ENCODE peak calls at places on chromosomes 16 and 17, in five cellular contexts. W is prostate gland, U is HL-60, Q is cardiac fibroblast, S is cardiac muscle cell. K is an unnamed sample.

GRCh38 chr17:6100146-6100545 is 30.0 kb downstream of the WSCD1 start:
- DNase-seq in W (no peak), U (no peak), Q (no peak), S (no peak), K (no peak)

GRCh38 chr17:81735181-81736102 is 23.4 kb downstream of the SLC25A10 start:
- DNase-seq in W (peak; percentile 49), U (peak; percentile 100), Q (peak; percentile 33), S (peak; percentile 17), K (no peak)

GRCh38 chr17:77107506-77108433 is 33.0 kb upstream of the SEC14L1 start:
- DNase-seq in W (no peak), U (no peak), Q (peak; percentile 36), S (peak; percentile 65), K (no peak)

GRCh38 chr17:36034127-36034526 is 16.4 kb upstream of the CCL23 start:
- DNase-seq in W (no peak), U (peak; percentile 79), Q (no peak), S (no peak), K (no peak)

GRCh38 chr17:50056961-50057330 is 1.0 kb downstream of the ITGA3 start:
- DNase-seq in W (no peak), U (no peak), Q (peak; percentile 53), S (no peak), K (no peak)

GRCh38 chr17:386145-386876 is 33.7 kb upstream of the RPH3AL start:
- DNase-seq in W (peak; percentile 53), U (no peak), Q (peak; percentile 41), S (peak; percentile 48), K (no peak)

GRCh38 chr17:70872194-70872593 is 702.9 kb downstream of the KCNJ2 start:
- DNase-seq in W (no peak), U (no peak), Q (no peak), S (no peak), K (no peak)

GRCh38 chr16:46975165-46975564 is 1.7 kb upstream of the DNAJA2 start:
- DNase-seq in W (no peak), U (no peak), Q (no peak), S (no peak), K (no peak)

GRCh38 chr17:77717941-77718668 is 240.4 kb upstream of the TNRC6C start:
- DNase-seq in W (no peak), U (no peak), Q (no peak), S (no peak), K (no peak)

GRCh38 chr16:27646811-27647210 is 96.9 kb downstream of the KATNIP start:
- DNase-seq in W (no peak), U (peak; percentile 54), Q (peak; percentile 9), S (peak; percentile 9), K (no peak)

GRCh38 chr17:72445055-72445991 is 324.5 kb downstream of the SOX9 start:
- DNase-seq in W (no peak), U (no peak), Q (no peak), S (no peak), K (no peak)

GRCh38 chr17:76008630-76009425 is 8.2 kb downstream of the CDK3 start:
- DNase-seq in W (no peak), U (no peak), Q (no peak), S (no peak), K (no peak)

GRCh38 chr17:43573579-43574321 is 27.6 kb upstream of the ETV4 start:
- DNase-seq in W (no peak), U (no peak), Q (no peak), S (no peak), K (no peak)

GRCh38 chr17:28898261-28898955 is 875 bp upstream of the FLOT2 start:
- DNase-seq in W (no peak), U (no peak), Q (no peak), S (no peak), K (no peak)

GRCh38 chr16:8569650-8570338 is 20.5 kb downstream of the TMEM114 start:
- DNase-seq in W (no peak), U (no peak), Q (no peak), S (no peak), K (no peak)

GRCh38 chr17:8072339-8072726 is 15.2 kb downstream of the ALOX12B start:
- DNase-seq in W (no peak), U (no peak), Q (no peak), S (no peak), K (no peak)

GRCh38 chr16:19822534-19822933 is 62.1 kb downstream of the GPRC5B start:
- DNase-seq in W (no peak), U (no peak), Q (peak; percentile 79), S (peak; percentile 92), K (peak; percentile 43)

GRCh38 chr16:78648517-78648916 is 549.1 kb downstream of the WWOX start:
- DNase-seq in W (no peak), U (no peak), Q (peak; percentile 48), S (peak; percentile 28), K (no peak)

GRCh38 chr16:1150511-1150982 is 2.4 kb upstream of the CACNA1H start:
- DNase-seq in W (no peak), U (peak; percentile 7), Q (no peak), S (no peak), K (no peak)

GRCh38 chr16:65125322-65125721 is 3.5 kb upstream of the CDH11 start:
- DNase-seq in W (no peak), U (no peak), Q (no peak), S (no peak), K (no peak)

GRCh38 chr17:28901866-28902818 is 737 bp downstream of the DHRS13 start:
- DNase-seq in W (peak; percentile 55), U (peak; percentile 54), Q (peak; percentile 31), S (peak; percentile 32), K (no peak)

GRCh38 chr16:74625500-74626350 is 18.8 kb upstream of the GLG1 start:
- DNase-seq in W (no peak), U (no peak), Q (no peak), S (no peak), K (no peak)

GRCh38 chr17:62955841-62956352 is 10.1 kb upstream of the TANC2 start:
- DNase-seq in W (no peak), U (no peak), Q (no peak), S (no peak), K (no peak)
- H3K4me3 ChIP-seq in W (no peak overlapping the region), U (no peak overlapping the region), Q (no peak overlapping the region), S (no peak overlapping the region), K (no peak overlapping the region)

GRCh38 chr16:58814348-58814801 is 80.3 kb upstream of the GOT2 start:
- DNase-seq in W (peak; percentile 35), U (peak; percentile 10), Q (peak; percentile 64), S (peak; percentile 54), K (peak; percentile 2)
- H3K4me3 ChIP-seq in W (no peak overlapping the region), U (peak overlapping the region; percentile 18), Q (no peak overlapping the region), S (peak overlapping the region; percentile 33), K (no peak overlapping the region)

GRCh38 chr16:11691235-11691634 is 23.0 kb downstream of the SNN start:
- DNase-seq in W (no peak), U (no peak), Q (no peak), S (no peak), K (no peak)

GRCh38 chr16:11691771-11692170 is 23.5 kb downstream of the SNN start:
- DNase-seq in W (no peak), U (no peak), Q (no peak), S (no peak), K (no peak)

GRCh38 chr16:11689031-11689840 is 21.0 kb downstream of the SNN start:
- DNase-seq in W (no peak), U (no peak), Q (no peak), S (no peak), K (no peak)

GRCh38 chr16:11692171-11692570 is 23.9 kb downstream of the SNN start:
- DNase-seq in W (no peak), U (no peak), Q (no peak), S (no peak), K (no peak)

GRCh38 chr16:11692651-11693050 is 24.4 kb downstream of the SNN start:
- DNase-seq in W (no peak), U (no peak), Q (no peak), S (no peak), K (no peak)
- H3K4me3 ChIP-seq in W (no peak overlapping the region), U (no peak overlapping the region), Q (no peak overlapping the region), S (no peak overlapping the region), K (no peak overlapping the region)

GRCh38 chr16:3625331-3625730 is 13.9 kb upstream of the SLX4 start:
- DNase-seq in W (no peak), U (no peak), Q (no peak), S (no peak), K (no peak)
- H3K4me3 ChIP-seq in W (no peak overlapping the region), U (no peak overlapping the region), Q (no peak overlapping the region), S (no peak overlapping the region), K (no peak overlapping the region)

DNA sequence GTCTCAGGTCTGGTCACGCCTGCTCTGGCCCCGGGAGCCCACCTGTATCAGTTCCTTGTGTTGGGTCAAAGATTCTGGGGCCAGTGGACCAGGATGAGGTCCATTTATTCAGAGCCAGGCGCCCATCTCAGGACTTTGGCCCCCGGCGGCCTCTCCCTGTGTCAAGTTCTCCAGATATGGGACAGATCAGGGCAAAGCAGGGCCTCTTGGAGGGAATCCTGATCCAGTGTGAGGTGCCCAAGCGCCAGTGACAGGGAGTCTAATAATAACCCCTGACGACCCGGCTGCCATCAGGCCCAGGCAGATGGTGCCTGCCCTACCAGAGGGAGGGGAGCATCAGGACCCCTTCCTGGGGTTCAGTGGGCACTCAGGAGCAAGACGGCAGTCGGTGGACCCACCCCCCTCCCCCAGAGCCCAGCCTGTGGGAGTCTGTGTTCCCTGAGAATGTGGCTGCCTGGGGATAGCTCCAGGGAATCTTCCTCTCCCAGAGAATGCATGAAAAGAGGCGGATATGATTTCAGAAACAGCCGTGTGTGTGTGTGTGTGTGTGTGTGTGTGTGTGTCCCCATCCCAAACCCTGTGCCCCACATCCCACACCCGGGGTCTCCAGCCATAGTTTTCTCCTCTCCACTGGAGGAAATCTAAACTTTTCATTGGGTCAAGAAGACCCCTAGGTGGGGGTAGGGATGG is 1.4 kb downstream of the TTYH2 start:
- DNase-seq in W (no peak), U (no peak), Q (no peak), S (no peak), K (no peak)
- H3K4me3 ChIP-seq in W (no peak overlapping the region), U (no peak overlapping the region), Q (peak overlapping the region; percentile 52), S (no peak overlapping the region), K (peak overlapping the region; percentile 63)

DNA sequence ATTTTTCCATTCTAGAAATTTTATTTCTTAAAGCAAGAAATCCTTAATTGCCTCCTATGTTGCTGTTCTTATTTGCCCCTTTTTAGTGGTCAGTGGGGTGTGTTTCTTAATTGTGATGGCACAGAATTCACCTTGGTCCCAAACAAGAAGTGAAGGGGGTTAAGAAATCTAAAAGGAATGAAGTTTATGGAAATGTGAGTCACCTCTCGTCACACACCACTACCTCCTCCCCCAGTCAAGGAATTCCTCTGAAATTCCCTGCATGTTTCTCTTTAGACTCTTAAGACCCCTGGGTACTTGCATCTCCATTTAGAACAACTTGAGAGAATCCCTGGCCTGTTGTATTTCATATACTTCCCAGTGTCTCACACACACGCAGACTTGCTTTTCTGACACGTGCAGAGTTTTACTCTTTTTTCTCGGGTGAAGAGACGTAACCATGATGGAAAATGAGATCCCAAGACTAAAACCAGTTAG is 247.4 kb downstream of the PRKCA start:
- DNase-seq in W (no peak), U (no peak), Q (peak; percentile 74), S (peak; percentile 83), K (peak; percentile 74)
- H3K4me3 ChIP-seq in W (no peak overlapping the region), U (no peak overlapping the region), Q (no peak overlapping the region), S (no peak overlapping the region), K (no peak overlapping the region)

GRCh38 chr17:63848834-63849689 is 6.6 kb upstream of the SMARCD2 start:
- DNase-seq in W (peak; percentile 80), U (peak; percentile 93), Q (peak; percentile 93), S (peak; percentile 95), K (peak; percentile 37)
- H3K4me3 ChIP-seq in W (peak overlapping the region; percentile 23), U (no peak overlapping the region), Q (peak overlapping the region; percentile 15), S (no peak overlapping the region), K (peak overlapping the region; percentile 43)